ENCODE peak calls at places on chromosomes 1 and 21, in seven cellular contexts. Q is IMR-90, H is H9, W is neuronal stem cell, E is mesenchymal stem cell, M is trophoblast cell, L is H1. D is an unnamed sample. For H3K27me3, the result is how much of the 10 kb centered on the place peaks cover.

GRCh38 chr21:41754481-41754891 is 12.4 kb downstream of the RIPK4 start:
- DNase-seq in Q (no peak), H (peak), W (no peak), E (no peak), M (peak), L (no peak), D (peak)

GRCh38 chr1:224251741-224252146 is 68.7 kb downstream of the DEGS1 start:
- DNase-seq in Q (no peak), H (no peak), W (no peak), E (no peak), M (peak), L (no peak), D (peak)

GRCh38 chr1:8482844-8483436 is 165.0 kb downstream of the SLC45A1 start:
- DNase-seq in Q (peak), H (no peak), W (no peak), E (peak), M (peak), L (no peak), D (no peak)

GRCh38 chr21:45366931-45367401 is 38.0 kb upstream of the COL18A1 start:
- DNase-seq in Q (peak), H (no peak), W (no peak), E (peak), M (no peak), L (no peak), D (peak)

GRCh38 chr1:9628541-9629444 is 22.7 kb upstream of the PIK3CD start:
- DNase-seq in Q (no peak), H (no peak), W (no peak), E (no peak), M (no peak), L (peak), D (no peak)

GRCh38 chr1:158998781-158999161 is 10.9 kb upstream of the IFI16 start:
- DNase-seq in Q (peak), H (no peak), W (peak), E (peak), M (peak), L (no peak), D (peak)

GRCh38 chr1:115262886-115263285 is 75.2 kb downstream of the NGF start:
- DNase-seq in Q (peak), H (no peak), W (no peak), E (no peak), M (no peak), L (no peak), D (no peak)

GRCh38 chr1:24047101-24047459 is 64.9 kb downstream of the MYOM3 start:
- DNase-seq in Q (peak), H (no peak), W (no peak), E (no peak), M (peak), L (no peak), D (peak)

GRCh38 chr1:225573216-225573615 is 79.7 kb downstream of the ENAH start:
- DNase-seq in Q (no peak), H (no peak), W (no peak), E (no peak), M (no peak), L (no peak), D (no peak)

GRCh38 chr1:171220551-171221175 is 27.6 kb upstream of the FMO1 start:
- DNase-seq in Q (peak), H (peak), W (peak), E (peak), M (no peak), L (peak), D (peak)

GRCh38 chr1:212271234-212271633 is 14.0 kb upstream of the PPP2R5A start:
- DNase-seq in Q (no peak), H (no peak), W (no peak), E (no peak), M (no peak), L (no peak), D (no peak)

GRCh38 chr1:10322821-10323220 is 76.0 kb upstream of the PGD start:
- DNase-seq in Q (no peak), H (no peak), W (no peak), E (no peak), M (no peak), L (no peak), D (no peak)

GRCh38 chr1:161226320-161226711 is 456 bp downstream of the TOMM40L start:
- DNase-seq in Q (no peak), H (no peak), W (no peak), E (no peak), M (no peak), L (no peak), D (no peak)

GRCh38 chr1:15700510-15700909 is 16.4 kb downstream of the PLEKHM2 start:
- DNase-seq in Q (peak), H (no peak), W (no peak), E (no peak), M (no peak), L (no peak), D (no peak)

GRCh38 chr21:25657140-25657539 is 18.1 kb downstream of the JAM2 start:
- DNase-seq in Q (no peak), H (no peak), W (no peak), E (no peak), M (no peak), L (no peak), D (no peak)

GRCh38 chr1:41217441-41217840 is 24.7 kb downstream of the SCMH1 start:
- DNase-seq in Q (no peak), H (no peak), W (no peak), E (no peak), M (peak), L (no peak), D (no peak)
- H4K8ac ChIP-seq in Q (no peak), H (no peak), W (no peak), E (no peak), M (no peak), L (no peak), D (no peak)

GRCh38 chr1:2812136-2812535 is 10.6 kb upstream of the TTC34 start:
- DNase-seq in Q (no peak), H (no peak), W (no peak), E (no peak), M (no peak), L (no peak), D (no peak)
- H3K27me3 ChIP-seq in Q (under half), H (under half), W (under half), E (under half), M (under half), L (under half), D (under half)

GRCh38 chr1:2274231-2274967 is 46.3 kb downstream of the SKI start:
- DNase-seq in Q (no peak), H (no peak), W (no peak), E (no peak), M (no peak), L (no peak), D (no peak)
- H2BK5ac ChIP-seq in Q (no peak), H (no peak), W (peak), E (no peak), M (no peak), L (peak), D (no peak)

GRCh38 chr1:27217401-27217800 is 17.0 kb upstream of the WDTC1 start:
- DNase-seq in Q (no peak), H (no peak), W (no peak), E (no peak), M (no peak), L (no peak), D (no peak)

GRCh38 chr1:27221098-27221497 is 13.3 kb upstream of the WDTC1 start:
- DNase-seq in Q (no peak), H (no peak), W (no peak), E (no peak), M (no peak), L (no peak), D (no peak)

GRCh38 chr1:27216466-27216865 is 18.0 kb upstream of the WDTC1 start:
- DNase-seq in Q (no peak), H (no peak), W (no peak), E (no peak), M (no peak), L (no peak), D (no peak)

GRCh38 chr1:27218736-27219135 is 15.7 kb upstream of the WDTC1 start:
- DNase-seq in Q (no peak), H (no peak), W (no peak), E (no peak), M (no peak), L (no peak), D (no peak)
- H4K8ac ChIP-seq in Q (no peak), H (no peak), W (no peak), E (no peak), M (no peak), L (no peak), D (no peak)